ENCODE peak calls at places on chromosomes 7 and 10, in seven cellular contexts. One of them, this sample, is unnamed.

GRCh38 chr7:150665075-150665794 is 20.3 kb upstream of the GIMAP2 start:
- DNase-seq in fibroblast of lung: no peak
- DNase-seq in RWPE1: no peak
- DNase-seq in iris pigment epithelial cell: no peak
- DNase-seq in CD4-positive, CD25-positive, alpha-beta regulatory T cell: no peak
- DNase-seq in activated gamma-delta T cell treated with anti-CD3 and anti-CD28 coated beads, Interleukin-2, amount 50 U/mL, for 16 hours: no peak
- DNase-seq in kidney glomerular epithelial cell: no peak
- DNase-seq in this sample: no peak

GRCh38 chr7:34011017-34011680 is 105.8 kb downstream of the BMPER start:
- DNase-seq in iris pigment epithelial cell: peak; percentile 77
- DNase-seq in RWPE1: no peak
- DNase-seq in activated gamma-delta T cell treated with anti-CD3 and anti-CD28 coated beads, Interleukin-2, amount 50 U/mL, for 16 hours: no peak
- DNase-seq in CD4-positive, CD25-positive, alpha-beta regulatory T cell: no peak
- DNase-seq in fibroblast of lung: no peak
- DNase-seq in kidney glomerular epithelial cell: no peak
- DNase-seq in this sample: no peak

GRCh38 chr10:49539320-49539885 is 482 bp upstream of the ERCC6 start:
- DNase-seq in kidney glomerular epithelial cell: peak; percentile 72
- DNase-seq in fibroblast of lung: peak; percentile 58
- DNase-seq in activated gamma-delta T cell treated with anti-CD3 and anti-CD28 coated beads, Interleukin-2, amount 50 U/mL, for 16 hours: peak; percentile 14
- DNase-seq in iris pigment epithelial cell: peak; percentile 78
- DNase-seq in CD4-positive, CD25-positive, alpha-beta regulatory T cell: peak; percentile 27
- DNase-seq in RWPE1: peak; percentile 57
- DNase-seq in this sample: no peak

GRCh38 chr10:102280397-102281015 is 35.2 kb downstream of the GBF1 start:
- DNase-seq in CD4-positive, CD25-positive, alpha-beta regulatory T cell: no peak
- DNase-seq in activated gamma-delta T cell treated with anti-CD3 and anti-CD28 coated beads, Interleukin-2, amount 50 U/mL, for 16 hours: no peak
- DNase-seq in kidney glomerular epithelial cell: no peak
- DNase-seq in fibroblast of lung: peak; percentile 47
- DNase-seq in RWPE1: no peak
- DNase-seq in iris pigment epithelial cell: peak; percentile 40
- DNase-seq in this sample: no peak

GRCh38 chr10:117552156-117552620 is 9.6 kb downstream of the EMX2 start:
- DNase-seq in iris pigment epithelial cell: peak; percentile 42
- DNase-seq in activated gamma-delta T cell treated with anti-CD3 and anti-CD28 coated beads, Interleukin-2, amount 50 U/mL, for 16 hours: no peak
- DNase-seq in RWPE1: no peak
- DNase-seq in fibroblast of lung: no peak
- DNase-seq in CD4-positive, CD25-positive, alpha-beta regulatory T cell: no peak
- DNase-seq in kidney glomerular epithelial cell: no peak
- DNase-seq in this sample: no peak

GRCh38 chr7:22445140-22445722 is 54.8 kb downstream of the STEAP1B start:
- DNase-seq in CD4-positive, CD25-positive, alpha-beta regulatory T cell: no peak
- DNase-seq in RWPE1: peak; percentile 27
- DNase-seq in activated gamma-delta T cell treated with anti-CD3 and anti-CD28 coated beads, Interleukin-2, amount 50 U/mL, for 16 hours: no peak
- DNase-seq in fibroblast of lung: no peak
- DNase-seq in kidney glomerular epithelial cell: no peak
- DNase-seq in iris pigment epithelial cell: peak; percentile 8
- DNase-seq in this sample: no peak

GRCh38 chr7:98879198-98879988 is 1.1 kb downstream of the TRRAP start:
- DNase-seq in activated gamma-delta T cell treated with anti-CD3 and anti-CD28 coated beads, Interleukin-2, amount 50 U/mL, for 16 hours: peak; percentile 43
- DNase-seq in RWPE1: no peak
- DNase-seq in CD4-positive, CD25-positive, alpha-beta regulatory T cell: peak; percentile 56
- DNase-seq in fibroblast of lung: no peak
- DNase-seq in iris pigment epithelial cell: no peak
- DNase-seq in kidney glomerular epithelial cell: peak; percentile 37
- DNase-seq in this sample: no peak

GRCh38 chr10:63143984-63144383 is 10.9 kb downstream of the NRBF2 start:
- DNase-seq in CD4-positive, CD25-positive, alpha-beta regulatory T cell: no peak
- DNase-seq in fibroblast of lung: no peak
- DNase-seq in activated gamma-delta T cell treated with anti-CD3 and anti-CD28 coated beads, Interleukin-2, amount 50 U/mL, for 16 hours: no peak
- DNase-seq in iris pigment epithelial cell: peak; percentile 48
- DNase-seq in kidney glomerular epithelial cell: no peak
- DNase-seq in RWPE1: no peak
- DNase-seq in this sample: no peak

GRCh38 chr10:7955446-7955845 is 99.0 kb upstream of the GATA3 start:
- DNase-seq in CD4-positive, CD25-positive, alpha-beta regulatory T cell: no peak
- DNase-seq in fibroblast of lung: no peak
- DNase-seq in activated gamma-delta T cell treated with anti-CD3 and anti-CD28 coated beads, Interleukin-2, amount 50 U/mL, for 16 hours: no peak
- DNase-seq in iris pigment epithelial cell: no peak
- DNase-seq in kidney glomerular epithelial cell: no peak
- DNase-seq in RWPE1: no peak
- DNase-seq in this sample: no peak

GRCh38 chr7:96311967-96312366 is 9.9 kb downstream of the SLC25A13 start:
- DNase-seq in CD4-positive, CD25-positive, alpha-beta regulatory T cell: no peak
- DNase-seq in RWPE1: no peak
- DNase-seq in iris pigment epithelial cell: peak; percentile 87
- DNase-seq in fibroblast of lung: peak; percentile 20
- DNase-seq in activated gamma-delta T cell treated with anti-CD3 and anti-CD28 coated beads, Interleukin-2, amount 50 U/mL, for 16 hours: no peak
- DNase-seq in kidney glomerular epithelial cell: no peak
- DNase-seq in this sample: no peak